ENCODE peak calls at places on chromosomes 4 and X, in nine cellular contexts. Z is WTC11, I is IMR-90, O is HFF-Myc, T is nephron progenitor cell, F is MCF 10A, N is GM13977, H is fibroblast of lung, K is choroid plexus epithelial cell. G is an unnamed sample.

GRCh38 chrX:24306430-24306829 is 7.4 kb downstream of the SUPT20HL2 start:
- DNase-seq in O (no peak), K (no peak), N (no peak), T (no peak), I (no peak), H (no peak), Z (no peak), F (no peak), G (peak)

GRCh38 chrX:68826113-68826980 is 2.5 kb upstream of the EFNB1 start:
- DNase-seq in T (no peak), K (peak), O (no peak), Z (no peak), I (no peak), N (no peak), H (no peak), F (no peak), G (no peak)

GRCh38 chr4:68904786-68905185 is 46.8 kb downstream of the UGT2A3 start:
- DNase-seq in H (no peak), O (no peak), T (no peak), F (no peak), I (no peak), Z (peak), N (peak), K (no peak), G (no peak)

GRCh38 chr4:107619065-107619464 is 101.0 kb downstream of the PAPSS1 start:
- DNase-seq in N (no peak), K (peak), F (peak), I (peak), Z (no peak), T (no peak), H (peak), O (peak), G (no peak)

GRCh38 chr4:185201983-185202962 is 1.5 kb downstream of the CFAP97 start:
- DNase-seq in F (no peak), T (peak), H (peak), O (no peak), K (peak), Z (no peak), I (peak), N (no peak), G (no peak)

GRCh38 chrX:139554367-139554766 is 23.8 kb downstream of the F9 start:
- DNase-seq in K (no peak), I (no peak), Z (no peak), H (no peak), F (no peak), T (no peak), N (no peak), O (no peak), G (no peak)

GRCh38 chr4:102501176-102501634 is at the start of gene NFKB1:
- DNase-seq in H (peak), I (peak), K (peak), T (no peak), O (no peak), N (peak), Z (peak), F (peak), G (peak)

GRCh38 chrX:15468036-15468435 is 25.1 kb downstream of the PIR start:
- DNase-seq in Z (no peak), O (no peak), K (peak), I (peak), N (no peak), T (no peak), H (peak), F (peak), G (no peak)

GRCh38 chrX:74065831-74066390 is 238.1 kb upstream of the ZCCHC13 start:
- DNase-seq in Z (no peak), O (no peak), K (no peak), T (no peak), F (no peak), I (no peak), N (no peak), H (no peak), G (no peak)

GRCh38 chr4:45172636-45173035 is 446.3 kb upstream of the GNPDA2 start:
- DNase-seq in N (no peak), Z (peak), I (no peak), T (peak), F (no peak), K (no peak), H (no peak), O (no peak), G (no peak)

GRCh38 chrX:79415056-79415455 is 47.9 kb upstream of the ITM2A start:
- DNase-seq in Z (no peak), I (no peak), O (no peak), K (no peak), T (no peak), N (no peak), H (no peak), F (no peak), G (no peak)

GRCh38 chr4:1797861-1798529 is 4.9 kb downstream of the FGFR3 start:
- DNase-seq in H (no peak), N (no peak), F (no peak), O (no peak), T (no peak), K (no peak), Z (no peak), I (no peak), G (no peak)

GRCh38 chr4:95045429-95045828 is 287.7 kb downstream of the BMPR1B start:
- DNase-seq in I (no peak), H (peak), T (no peak), K (peak), O (no peak), F (no peak), N (no peak), Z (no peak), G (no peak)

GRCh38 chr4:170090667-170091052 is 904 bp upstream of the AADAT start:
- DNase-seq in N (no peak), O (no peak), T (no peak), K (peak), H (peak), F (no peak), I (peak), Z (no peak), G (no peak)

GRCh38 chr4:170088686-170089085 is 1.1 kb downstream of the AADAT start:
- DNase-seq in N (no peak), Z (no peak), H (no peak), K (no peak), I (no peak), T (no peak), O (no peak), F (no peak), G (no peak)

GRCh38 chr4:170089743-170090666 is at the start of gene AADAT:
- DNase-seq in F (peak), H (peak), I (peak), K (peak), O (peak), T (peak), Z (peak), N (peak), G (peak)

GRCh38 chr4:170091069-170091696 is 1.4 kb upstream of the AADAT start:
- DNase-seq in H (no peak), F (no peak), T (peak), I (no peak), Z (peak), O (no peak), K (no peak), N (no peak), G (no peak)

GRCh38 chr4:170089274-170089742 is 448 bp downstream of the AADAT start:
- DNase-seq in O (no peak), F (peak), N (peak), I (peak), K (peak), T (peak), H (peak), Z (peak), G (peak)
- TF ChIP-seq CTCF in O (peak), F (no peak), N (no peak), I (no peak), K (peak), T (no peak), H (no peak), Z (no peak), G (no peak)

DNA sequence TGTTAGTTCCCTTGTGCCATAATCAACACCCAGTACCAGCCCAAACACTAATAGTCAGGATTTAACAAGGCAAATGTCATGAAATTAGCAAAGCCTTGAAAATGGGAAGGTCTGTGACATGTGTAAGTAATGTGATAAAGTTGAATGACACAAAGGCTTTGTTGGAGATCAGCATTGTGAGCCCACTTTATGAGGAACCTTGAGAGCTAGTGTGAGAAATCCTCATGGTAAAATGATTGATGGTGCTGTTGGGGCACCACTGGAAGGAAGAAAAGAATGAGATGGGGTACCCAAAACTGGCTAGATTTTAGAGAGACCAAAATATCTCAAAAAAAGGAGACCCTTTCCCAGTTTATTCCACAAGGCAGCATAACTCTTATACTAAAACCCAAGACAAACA is 3.3 kb upstream of the LIN54 start:
- DNase-seq in I (no peak), O (no peak), H (no peak), N (no peak), Z (no peak), F (no peak), T (no peak), K (no peak), G (no peak)
- TF ChIP-seq CTCF in I (no peak), O (no peak), H (no peak), N (no peak), Z (no peak), F (no peak), T (no peak), K (no peak), G (no peak)

DNA sequence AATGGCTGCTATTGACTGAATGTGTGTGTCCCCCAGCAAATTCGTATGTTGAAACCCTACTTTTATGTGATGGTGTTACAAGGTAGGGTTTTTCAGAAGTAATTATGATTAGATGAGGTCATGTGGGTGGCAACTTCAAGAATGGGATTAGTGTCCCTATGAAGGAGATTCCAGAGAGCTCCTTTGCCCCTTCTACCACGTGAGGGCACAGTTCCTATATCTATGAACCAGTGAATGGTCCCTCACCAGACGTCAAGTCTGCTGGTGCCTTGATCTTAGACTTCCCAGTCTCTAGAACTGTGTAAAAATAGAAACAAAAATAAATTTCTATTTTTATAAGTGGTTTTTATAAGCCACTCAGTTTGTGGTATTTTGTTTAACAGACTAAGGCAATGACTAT is 1137.6 kb upstream of the IGFBP7 start:
- DNase-seq in O (no peak), Z (peak), T (no peak), K (no peak), I (no peak), F (peak), N (no peak), H (no peak), G (no peak)
- TF ChIP-seq CTCF in O (no peak), Z (no peak), T (no peak), K (no peak), I (no peak), F (peak), N (no peak), H (no peak), G (no peak)

GRCh38 chr4:155208258-155209054 is at the start of gene NPY2R:
- DNase-seq in Z (peak), O (no peak), K (no peak), F (no peak), I (no peak), T (peak), H (peak), N (no peak), G (peak)
- TF ChIP-seq CTCF in Z (peak), O (no peak), K (no peak), F (no peak), I (no peak), T (peak), H (no peak), N (no peak), G (peak)

GRCh38 chr4:92368648-92369047 is 64.9 kb downstream of the GRID2 start:
- DNase-seq in N (no peak), F (no peak), K (no peak), Z (no peak), O (no peak), T (no peak), I (no peak), H (no peak), G (no peak)
- TF ChIP-seq CTCF in N (no peak), F (no peak), K (no peak), Z (no peak), O (no peak), T (no peak), I (no peak), H (no peak), G (no peak)

GRCh38 chr4:13947921-13948320 is 320.4 kb upstream of the BOD1L1 start:
- DNase-seq in T (no peak), F (no peak), O (no peak), K (no peak), I (no peak), Z (no peak), H (no peak), N (no peak), G (no peak)

GRCh38 chr4:13956947-13957346 is 329.4 kb upstream of the BOD1L1 start:
- DNase-seq in K (no peak), Z (no peak), H (no peak), O (no peak), I (no peak), F (no peak), N (no peak), T (no peak), G (no peak)

GRCh38 chr4:13955551-13955950 is 328.0 kb upstream of the BOD1L1 start:
- DNase-seq in I (no peak), T (no peak), H (no peak), K (no peak), F (no peak), N (no peak), Z (no peak), O (no peak), G (no peak)

GRCh38 chr4:13950491-13950890 is 323.0 kb upstream of the BOD1L1 start:
- DNase-seq in F (no peak), N (no peak), H (no peak), T (no peak), K (no peak), Z (no peak), I (no peak), O (no peak), G (no peak)

DNA sequence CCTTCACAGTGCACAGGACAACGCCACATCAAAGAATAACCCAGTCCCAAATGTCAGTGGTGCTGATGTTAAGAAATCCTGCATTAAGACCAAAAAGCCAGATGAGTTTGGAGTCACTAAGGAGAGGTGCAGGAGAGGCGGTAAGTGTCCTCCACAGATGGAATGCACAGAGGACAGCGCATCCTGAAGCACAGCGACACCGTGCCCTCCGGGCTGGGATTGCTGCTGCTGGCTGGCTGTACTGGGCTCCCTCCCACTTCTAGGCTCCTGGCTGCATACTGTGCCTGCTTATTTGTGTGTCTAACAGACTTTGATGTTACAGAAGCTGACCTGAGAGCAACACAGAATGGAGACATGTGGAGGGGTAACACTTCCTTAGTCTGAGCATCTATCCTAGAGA is 325.6 kb upstream of the BOD1L1 start:
- DNase-seq in Z (no peak), K (peak), F (no peak), T (no peak), N (no peak), I (no peak), O (no peak), H (no peak), G (no peak)
- TF ChIP-seq CTCF in Z (no peak), K (peak), F (no peak), T (no peak), N (no peak), I (no peak), O (no peak), H (no peak), G (no peak)

GRCh38 chr4:149113804-149114430 is 671.7 kb upstream of the NR3C2 start:
- DNase-seq in K (peak), Z (no peak), T (no peak), O (peak), H (peak), N (no peak), I (peak), F (peak), G (no peak)
- TF ChIP-seq CTCF in K (no peak), Z (no peak), T (no peak), O (no peak), H (no peak), N (no peak), I (no peak), F (no peak), G (no peak)

GRCh38 chr4:96189761-96190160 is 349.9 kb downstream of the PDHA2 start:
- DNase-seq in O (no peak), I (no peak), H (no peak), T (no peak), Z (no peak), F (peak), K (no peak), N (no peak), G (no peak)
- TF ChIP-seq CTCF in O (no peak), I (no peak), H (no peak), T (no peak), Z (no peak), F (no peak), K (no peak), N (no peak), G (no peak)